ENCODE peak calls at places on chromosomes 16 and 17, in eight cellular contexts. P is spleen, T is HepG2, V is H1, D is stomach, A is Panc1, F is GM23338, K is prostate gland. L is an unnamed sample.

GRCh38 chr16:29983420-29984136 is 9.9 kb downstream of the TAOK2 start:
- DNase-seq in T (no peak), K (no peak), V (no peak), F (no peak), A (no peak), D (no peak), P (peak; percentile 61), L (no peak)

GRCh38 chr17:63946440-63947363 is 14.6 kb upstream of the CD79B start:
- DNase-seq in T (peak; percentile 48), K (peak; percentile 15), P (peak; percentile 92), A (peak; percentile 22), F (peak; percentile 78), D (peak; percentile 51), V (peak; percentile 85), L (no peak)

GRCh38 chr16:528111-529011 is 849 bp downstream of the CAPN15 start:
- DNase-seq in T (no peak), F (peak; percentile 63), K (no peak), V (no peak), P (peak; percentile 88), D (peak; percentile 66), A (no peak), L (no peak)

GRCh38 chr17:79515110-79515509 is 95.7 kb downstream of the RBFOX3 start:
- DNase-seq in D (no peak), T (no peak), P (no peak), A (no peak), F (no peak), V (no peak), K (no peak), L (no peak)

GRCh38 chr16:57384248-57385070 is 12.2 kb downstream of the CX3CL1 start:
- DNase-seq in D (no peak), F (no peak), P (no peak), T (no peak), K (no peak), V (no peak), A (no peak), L (no peak)

GRCh38 chr16:89945654-89946053 is 2.9 kb upstream of the DEF8 start:
- DNase-seq in T (no peak), K (peak; percentile 37), A (no peak), F (peak; percentile 48), V (no peak), D (no peak), P (no peak), L (no peak)

GRCh38 chr17:68019336-68019674 is 16.2 kb upstream of the KPNA2 start:
- DNase-seq in A (no peak), D (no peak), V (no peak), T (no peak), P (no peak), F (no peak), K (no peak), L (no peak)

GRCh38 chr17:59620518-59621259 is 994 bp downstream of the CLTC start:
- DNase-seq in V (no peak), F (peak; percentile 50), K (peak; percentile 27), D (peak; percentile 49), A (no peak), P (no peak), T (peak; percentile 49), L (no peak)

GRCh38 chr16:88385831-88386815 is 3.4 kb downstream of the ZNF469 start:
- DNase-seq in P (peak; percentile 33), A (no peak), K (no peak), V (no peak), D (no peak), T (no peak), F (no peak), L (no peak)

GRCh38 chr16:88389621-88390160 is 6.9 kb downstream of the ZNF469 start:
- DNase-seq in V (no peak), D (no peak), P (no peak), F (no peak), K (no peak), A (no peak), T (no peak), L (no peak)

GRCh38 chr16:88389191-88389590 is 6.4 kb downstream of the ZNF469 start:
- DNase-seq in P (no peak), V (no peak), K (no peak), A (no peak), T (no peak), D (no peak), F (no peak), L (no peak)

GRCh38 chr16:88387177-88387576 is 4.4 kb downstream of the ZNF469 start:
- DNase-seq in P (no peak), A (no peak), T (no peak), K (no peak), D (no peak), V (no peak), F (no peak), L (no peak)

GRCh38 chr16:88387941-88388627 is 5.3 kb downstream of the ZNF469 start:
- DNase-seq in V (no peak), F (peak; percentile 32), K (peak; percentile 84), P (no peak), D (peak; percentile 92), A (no peak), T (peak; percentile 30), L (no peak)
- TF ChIP-seq CTCF in V (no peak), F (no peak), K (no peak), P (no peak), D (no peak), A (no peak), T (no peak), L (no peak)

GRCh38 chr17:38428643-38429371 is 543 bp downstream of the ARHGAP23 start:
- DNase-seq in T (no peak), V (peak; percentile 70), P (peak; percentile 82), K (no peak), A (no peak), F (peak; percentile 72), D (peak; percentile 44), L (no peak)

GRCh38 chr17:38426441-38426840 is 1.8 kb upstream of the ARHGAP23 start:
- DNase-seq in P (no peak), F (no peak), T (no peak), V (no peak), A (no peak), K (no peak), D (no peak), L (no peak)

GRCh38 chr17:38428150-38428642 is at the start of gene ARHGAP23:
- DNase-seq in A (no peak), T (no peak), F (peak; percentile 77), D (peak; percentile 64), K (peak; percentile 21), P (peak; percentile 87), V (peak; percentile 67), L (no peak)

GRCh38 chr17:38425744-38426143 is 2.5 kb upstream of the ARHGAP23 start:
- DNase-seq in P (no peak), V (no peak), A (no peak), F (no peak), K (no peak), T (no peak), D (no peak), L (no peak)

DNA sequence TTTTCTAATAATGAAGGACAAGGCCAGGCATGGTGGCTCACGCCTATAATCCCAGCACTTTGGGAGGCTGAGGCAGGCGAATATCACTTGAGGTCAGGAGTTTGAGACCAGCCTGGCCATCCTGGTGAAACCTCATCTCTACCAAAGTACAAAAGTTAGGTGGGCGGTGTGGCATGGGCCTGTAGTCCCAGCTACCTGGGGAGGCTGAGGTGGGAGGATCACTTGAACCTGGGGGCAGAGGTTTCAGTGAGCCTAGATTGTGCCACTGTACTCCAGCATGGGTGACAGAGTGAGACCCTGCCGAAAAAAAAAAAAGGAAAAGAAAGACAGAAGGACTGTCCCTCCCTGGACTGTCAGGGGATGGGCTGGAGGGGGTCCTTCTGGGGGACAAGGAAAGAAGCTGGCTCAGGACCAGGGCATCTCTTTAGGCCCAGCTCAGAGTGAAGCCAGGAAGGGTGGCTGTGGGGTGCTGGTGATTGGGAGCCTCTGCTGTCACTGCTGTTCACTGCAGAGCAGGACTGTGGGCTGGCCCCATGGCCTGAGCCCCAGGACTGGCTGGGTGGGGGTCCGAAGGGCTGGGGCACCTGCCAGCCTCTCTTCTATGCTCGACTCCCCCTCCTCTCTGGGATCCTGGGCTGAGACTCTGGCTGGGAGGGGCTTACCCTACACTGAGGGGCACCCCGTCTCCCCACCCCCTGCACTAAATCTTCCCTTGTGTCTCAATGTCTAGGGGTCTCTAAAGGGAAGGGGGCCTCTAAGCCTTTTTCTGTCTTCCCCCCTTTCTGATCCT is 909 bp upstream of the ARHGAP23 start:
- DNase-seq in A (no peak), P (no peak), T (no peak), V (no peak), K (no peak), D (no peak), F (no peak), L (no peak)
- TF ChIP-seq POLR2AphosphoS5 in A (no peak), P (no peak), T (no peak), V (no peak), K (no peak), D (no peak), F (no peak), L (no peak)

DNA sequence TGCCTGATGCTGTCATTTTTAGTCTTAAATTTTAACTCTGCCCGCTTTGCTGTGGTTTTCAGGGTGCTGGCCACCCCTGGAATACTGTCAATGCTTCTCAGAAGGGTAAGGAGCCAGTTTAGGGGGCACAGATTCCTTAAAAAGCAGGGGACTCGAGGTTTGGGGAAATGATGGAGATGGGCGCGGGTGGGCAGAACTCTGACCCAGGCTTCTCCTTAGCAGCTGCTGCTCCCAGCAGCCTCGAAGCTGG is 23.7 kb downstream of the STAT5A start:
- DNase-seq in T (no peak), A (no peak), V (no peak), D (no peak), F (no peak), K (no peak), P (no peak), L (no peak)
- H3K4me1 ChIP-seq in T (peaks cover 85% of the 10 kb centered on the region), A (peaks cover 49% of the 10 kb centered on the region), V (peaks cover 20% of the 10 kb centered on the region), D (peaks cover 22% of the 10 kb centered on the region), F (peaks cover 23% of the 10 kb centered on the region), K (peaks cover 7% of the 10 kb centered on the region), P (peaks cover 70% of the 10 kb centered on the region), L (peaks cover 38% of the 10 kb centered on the region)

GRCh38 chr16:69393898-69394849 is 8.4 kb upstream of the TERF2 start:
- DNase-seq in T (no peak), V (no peak), K (no peak), A (no peak), F (no peak), D (no peak), P (no peak), L (no peak)

GRCh38 chr16:69399361-69399760 is 13.6 kb upstream of the TERF2 start:
- DNase-seq in V (no peak), D (no peak), A (no peak), T (no peak), P (no peak), K (no peak), F (no peak), L (no peak)

GRCh38 chr16:69396187-69397061 is 10.6 kb upstream of the TERF2 start:
- DNase-seq in V (peak; percentile 80), F (peak; percentile 93), A (no peak), D (peak; percentile 78), K (peak; percentile 82), T (peak; percentile 99), P (no peak), L (no peak)

GRCh38 chr16:69395859-69396186 is 10.0 kb upstream of the TERF2 start:
- DNase-seq in V (no peak), D (no peak), K (no peak), A (no peak), F (no peak), T (no peak), P (no peak), L (no peak)

DNA sequence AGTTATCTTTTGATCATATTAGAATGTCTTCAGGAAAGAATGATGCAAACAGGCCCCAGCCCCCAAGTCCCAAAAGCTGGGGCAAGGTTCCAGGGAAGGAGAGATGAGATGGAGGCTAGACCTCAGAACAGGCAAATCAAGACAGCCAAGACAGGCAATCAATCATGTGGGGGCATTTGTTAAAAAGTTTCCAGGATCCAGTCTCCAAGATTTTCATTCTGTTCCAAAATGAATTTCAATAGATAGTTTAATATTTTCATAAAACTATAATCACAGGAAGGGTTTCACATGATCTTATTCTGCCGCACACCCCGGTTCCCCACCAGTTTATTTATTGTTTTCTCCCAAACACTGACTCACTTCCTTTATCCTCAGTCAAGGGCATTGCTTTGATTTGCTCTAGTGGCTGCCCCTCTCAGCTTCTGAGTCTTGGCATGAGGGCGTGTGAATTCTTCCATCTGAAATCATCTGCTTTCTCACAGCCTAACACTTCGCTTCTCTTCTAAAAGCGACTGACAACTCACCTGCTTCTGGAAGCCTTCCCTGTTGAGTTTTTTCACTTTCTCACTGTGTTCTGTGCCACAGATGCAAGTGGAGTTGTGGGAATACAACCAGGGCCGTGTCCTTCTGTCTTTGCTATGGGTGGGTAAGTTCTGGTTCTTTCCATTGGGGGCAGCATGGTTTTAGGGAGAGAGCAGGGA is 12.2 kb upstream of the TERF2 start:
- DNase-seq in A (no peak), F (peak; percentile 83), T (peak; percentile 87), V (peak; percentile 64), P (no peak), K (no peak), D (no peak), L (no peak)
- TF ChIP-seq CTCF in A (peak; percentile 83), F (peak; percentile 72), T (peak; percentile 90), V (peak; percentile 73), P (no peak), K (no peak), D (peak; percentile 45), L (peak; percentile 46)